ENCODE peak calls at places on chromosome 1, in five cellular contexts. N is CD4-positive, alpha-beta T cell; Y is left colon; S is RWPE1; M is central memory CD4-positive, alpha-beta T cell. L is an unnamed sample.

GRCh38 chr1:203006948-203007871 is at the start of gene TMEM183A:
- DNase-seq in M (peak), Y (peak), N (peak), S (peak), L (peak)

GRCh38 chr1:67615886-67616285 is 69.1 kb upstream of the GADD45A start:
- DNase-seq in N (no peak), S (no peak), M (no peak), Y (no peak), L (no peak)

GRCh38 chr1:197521118-197521739 is 253.2 kb downstream of the CRB1 start:
- DNase-seq in M (peak), Y (no peak), S (peak), N (no peak), L (no peak)

GRCh38 chr1:2174348-2175054 is 20.1 kb downstream of the FAAP20 start:
- DNase-seq in S (peak), M (peak), N (peak), Y (no peak), L (peak)

GRCh38 chr1:173663159-173663558 is 6.5 kb downstream of the ANKRD45 start:
- DNase-seq in Y (no peak), S (no peak), M (no peak), N (no peak), L (no peak)

GRCh38 chr1:38889589-38889988 is 8.2 kb upstream of the GJA9 start:
- DNase-seq in M (no peak), N (no peak), S (no peak), Y (no peak), L (no peak)

GRCh38 chr1:50651476-50652263 is 228.4 kb upstream of the DMRTA2 start:
- DNase-seq in S (no peak), M (no peak), Y (no peak), N (no peak), L (no peak)

GRCh38 chr1:3482590-3482899 is 28.1 kb downstream of the ARHGEF16 start:
- DNase-seq in N (no peak), S (no peak), Y (no peak), M (no peak), L (no peak)

GRCh38 chr1:9078035-9078948 is 8.9 kb upstream of the SLC2A5 start:
- DNase-seq in Y (no peak), M (no peak), N (no peak), S (no peak), L (no peak)

GRCh38 chr1:245894843-245895242 is 612.2 kb downstream of the SMYD3 start:
- DNase-seq in M (no peak), Y (peak), N (no peak), S (no peak), L (peak)

L was measured in NCI-H526 treated with DMSO at 0.1 percent for 48 hours.